ENCODE peak calls at places on chromosomes 3 and 15, in eight cellular contexts. R is H9; D is RCC 7860; P is uterus; M is naive thymus-derived CD8-positive, alpha-beta T cell; N is cardiac fibroblast; S is RWPE1; W is NCI-H1436 treated with DMSO at 0.1 percent for 48 hours. U is an unnamed sample.

GRCh38 chr15:34837246-34838016 is 42.1 kb upstream of the ACTC1 start:
- DNase-seq in S (peak), W (no peak), P (no peak), N (peak), M (no peak), R (no peak), D (peak), U (no peak)

GRCh38 chr3:141618511-141618910 is 119.6 kb upstream of the RNF7 start:
- DNase-seq in N (no peak), S (no peak), P (no peak), R (no peak), D (no peak), W (no peak), M (no peak), U (no peak)

GRCh38 chr3:25107918-25108617 is 320.0 kb upstream of the RARB start:
- DNase-seq in W (no peak), M (no peak), N (no peak), P (no peak), D (no peak), S (peak), R (no peak), U (no peak)

GRCh38 chr3:41304603-41305002 is 105.3 kb downstream of the CTNNB1 start:
- DNase-seq in M (no peak), D (peak), W (no peak), N (peak), S (no peak), P (no peak), R (no peak), U (no peak)

GRCh38 chr3:156787926-156788663 is 38.1 kb upstream of the LEKR1 start:
- DNase-seq in M (no peak), N (peak), R (no peak), W (no peak), D (peak), P (peak), S (peak), U (no peak)

GRCh38 chr3:2452249-2452648 is 353.6 kb downstream of the CNTN4 start:
- DNase-seq in S (no peak), P (no peak), W (peak), N (no peak), D (no peak), M (no peak), R (no peak), U (no peak)

GRCh38 chr3:126033765-126034164 is 50.2 kb downstream of the SLC41A3 start:
- DNase-seq in S (no peak), M (no peak), N (no peak), R (no peak), D (no peak), W (no peak), P (no peak), U (no peak)

GRCh38 chr3:127170794-127171193 is 22.1 kb upstream of the PRR23E start:
- DNase-seq in N (peak), D (peak), W (no peak), M (no peak), P (no peak), R (peak), S (peak), U (no peak)

GRCh38 chr3:3862534-3862933 is 63.3 kb downstream of the LRRN1 start:
- DNase-seq in S (no peak), P (no peak), W (no peak), M (no peak), D (no peak), N (no peak), R (no peak), U (no peak)

GRCh38 chr15:69232144-69232543 is 66.6 kb upstream of the PAQR5 start:
- DNase-seq in S (peak), N (peak), M (no peak), D (no peak), W (no peak), R (no peak), P (no peak), U (no peak)

GRCh38 chr3:45929042-45929679 is 14.1 kb upstream of the CXCR6 start:
- DNase-seq in S (peak), P (no peak), R (peak), N (peak), W (no peak), M (peak), D (peak), U (peak)

GRCh38 chr3:115270849-115271248 is 123.8 kb upstream of the ZBTB20 start:
- DNase-seq in N (no peak), R (no peak), M (no peak), S (no peak), W (no peak), P (no peak), D (no peak), U (no peak)

GRCh38 chr3:186605078-186605477 is 7.8 kb upstream of the AHSG start:
- DNase-seq in M (no peak), P (no peak), W (no peak), S (peak), R (no peak), N (no peak), D (no peak), U (no peak)

GRCh38 chr3:5021571-5022092 is 42.4 kb downstream of the BHLHE40 start:
- DNase-seq in M (no peak), P (no peak), R (no peak), D (peak), W (no peak), N (peak), S (peak), U (no peak)

GRCh38 chr15:56366211-56366610 is 985 bp downstream of the TEX9 start:
- DNase-seq in R (no peak), N (no peak), S (peak), W (no peak), D (no peak), M (no peak), P (no peak), U (peak)

GRCh38 chr3:31289592-31289991 is 243.1 kb upstream of the STT3B start:
- DNase-seq in S (no peak), N (no peak), D (no peak), P (no peak), R (no peak), W (no peak), M (no peak), U (no peak)

GRCh38 chr3:124384527-124384926 is 345.7 kb upstream of the UMPS start:
- DNase-seq in M (no peak), W (no peak), P (no peak), N (no peak), D (no peak), S (no peak), R (no peak), U (no peak)

GRCh38 chr15:38638841-38639240 is 74.2 kb upstream of the RASGRP1 start:
- DNase-seq in M (no peak), P (no peak), W (no peak), D (no peak), R (no peak), S (no peak), N (no peak), U (no peak)

GRCh38 chr15:70974004-70974832 is 81.6 kb downstream of the LRRC49 start:
- DNase-seq in P (no peak), D (peak), R (no peak), S (peak), W (no peak), N (peak), M (no peak), U (peak)

GRCh38 chr3:52998781-52999509 is 46.9 kb downstream of the SFMBT1 start:
- DNase-seq in S (peak), M (no peak), D (no peak), R (peak), P (no peak), W (no peak), N (no peak), U (no peak)

GRCh38 chr3:111639316-111639715 is 44.2 kb upstream of the ZBED2 start:
- DNase-seq in W (no peak), D (no peak), S (no peak), M (no peak), N (no peak), R (no peak), P (no peak), U (no peak)

U was measured in RPMI8226.